ENCODE peak calls at places on chromosomes 1 and 21, in nine cellular contexts. K is stomach, F is A549, G is NB4, X is Calu3, Q is AG09319, Z is fibroblast of lung, D is nephron progenitor cell, E is pancreas. U is an unnamed sample.

GRCh38 chr1:200359610-200360163 is 50.1 kb downstream of the ZNF281 start:
- DNase-seq in K (no peak), F (no peak), G (peak), X (no peak), Q (no peak), Z (peak), D (no peak), E (no peak), U (no peak)

GRCh38 chr1:210262167-210262896 is 29.7 kb downstream of the SERTAD4 start:
- DNase-seq in K (no peak), F (no peak), G (no peak), X (peak), Q (peak), Z (peak), D (no peak), E (no peak), U (no peak)

GRCh38 chr1:196535727-196536126 is 72.5 kb downstream of the KCNT2 start:
- DNase-seq in K (no peak), F (no peak), G (peak), X (no peak), Q (no peak), Z (peak), D (no peak), E (no peak), U (peak)

GRCh38 chr1:183052861-183053260 is 29.6 kb downstream of the LAMC1 start:
- DNase-seq in K (no peak), F (no peak), G (no peak), X (no peak), Q (no peak), Z (no peak), D (no peak), E (no peak), U (no peak)

GRCh38 chr1:209641216-209642181 is 10.7 kb downstream of the LAMB3 start:
- DNase-seq in K (no peak), F (no peak), G (no peak), X (no peak), Q (no peak), Z (peak), D (no peak), E (peak), U (no peak)

GRCh38 chr1:188224263-188224662 is 1395.5 kb downstream of the PLA2G4A start:
- DNase-seq in K (no peak), F (no peak), G (no peak), X (no peak), Q (no peak), Z (peak), D (no peak), E (no peak), U (no peak)

GRCh38 chr1:24364975-24365678 is 46.0 kb downstream of the GRHL3 start:
- DNase-seq in K (no peak), F (peak), G (peak), X (no peak), Q (peak), Z (peak), D (no peak), E (no peak), U (no peak)

GRCh38 chr1:54132485-54132884 is 20.3 kb downstream of the CDCP2 start:
- DNase-seq in K (no peak), F (no peak), G (no peak), X (no peak), Q (no peak), Z (no peak), D (no peak), E (no peak), U (no peak)

GRCh38 chr1:33122483-33123170 is 41.7 kb downstream of the AZIN2 start:
- DNase-seq in K (no peak), F (no peak), G (peak), X (no peak), Q (no peak), Z (no peak), D (no peak), E (no peak), U (no peak)

GRCh38 chr1:10755977-10756521 is 40.4 kb downstream of the CASZ1 start:
- DNase-seq in K (peak), F (no peak), G (peak), X (peak), Q (no peak), Z (peak), D (peak), E (no peak), U (peak)

DNA sequence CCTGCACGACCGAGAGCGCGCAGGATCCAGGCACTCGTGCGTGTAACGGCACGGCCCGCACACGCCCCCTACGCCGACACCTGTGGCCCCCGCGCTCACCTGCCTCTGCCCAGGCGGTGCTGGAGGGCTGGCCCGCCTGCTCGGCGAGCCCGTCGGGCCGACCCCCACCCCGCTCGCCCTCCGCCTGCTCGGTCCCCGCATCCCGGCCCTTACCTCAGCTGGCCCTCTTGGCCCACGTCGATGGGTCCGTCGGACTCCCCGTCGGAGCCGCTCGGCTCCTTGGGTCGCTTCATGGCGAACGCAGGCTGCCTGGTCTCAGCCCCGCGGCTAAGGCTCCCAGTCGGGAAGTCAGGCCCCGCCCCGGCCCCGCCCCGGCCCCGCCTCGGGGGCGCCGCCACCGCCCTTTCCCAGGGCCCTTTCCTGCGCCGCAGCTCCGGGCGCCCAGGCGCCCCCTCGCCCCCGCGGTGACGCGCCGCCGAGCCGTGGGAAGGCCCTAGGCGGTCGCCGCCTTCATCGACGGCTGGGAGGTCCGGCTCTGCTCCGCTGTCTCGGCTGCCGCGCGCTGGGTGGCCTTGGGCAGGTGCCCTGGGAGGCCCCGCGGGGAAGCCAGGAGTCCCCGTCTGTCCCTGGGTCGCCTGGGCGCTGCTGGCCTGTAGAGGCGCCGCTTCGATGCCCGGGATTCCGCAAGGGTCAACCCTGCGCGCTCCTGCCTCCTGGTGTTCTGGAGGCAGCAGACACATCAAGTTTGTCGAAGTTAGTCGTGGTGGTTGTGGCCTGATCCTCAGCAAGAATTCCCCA is at the start of gene HEYL:
- DNase-seq in K (peak), F (peak), G (peak), X (peak), Q (no peak), Z (peak), D (peak), E (peak), U (peak)
- TF ChIP-seq CTCF in K (no peak), F (peak), G (peak), X (no peak), Q (no peak), Z (peak), D (peak), E (peak), U (peak)

DNA sequence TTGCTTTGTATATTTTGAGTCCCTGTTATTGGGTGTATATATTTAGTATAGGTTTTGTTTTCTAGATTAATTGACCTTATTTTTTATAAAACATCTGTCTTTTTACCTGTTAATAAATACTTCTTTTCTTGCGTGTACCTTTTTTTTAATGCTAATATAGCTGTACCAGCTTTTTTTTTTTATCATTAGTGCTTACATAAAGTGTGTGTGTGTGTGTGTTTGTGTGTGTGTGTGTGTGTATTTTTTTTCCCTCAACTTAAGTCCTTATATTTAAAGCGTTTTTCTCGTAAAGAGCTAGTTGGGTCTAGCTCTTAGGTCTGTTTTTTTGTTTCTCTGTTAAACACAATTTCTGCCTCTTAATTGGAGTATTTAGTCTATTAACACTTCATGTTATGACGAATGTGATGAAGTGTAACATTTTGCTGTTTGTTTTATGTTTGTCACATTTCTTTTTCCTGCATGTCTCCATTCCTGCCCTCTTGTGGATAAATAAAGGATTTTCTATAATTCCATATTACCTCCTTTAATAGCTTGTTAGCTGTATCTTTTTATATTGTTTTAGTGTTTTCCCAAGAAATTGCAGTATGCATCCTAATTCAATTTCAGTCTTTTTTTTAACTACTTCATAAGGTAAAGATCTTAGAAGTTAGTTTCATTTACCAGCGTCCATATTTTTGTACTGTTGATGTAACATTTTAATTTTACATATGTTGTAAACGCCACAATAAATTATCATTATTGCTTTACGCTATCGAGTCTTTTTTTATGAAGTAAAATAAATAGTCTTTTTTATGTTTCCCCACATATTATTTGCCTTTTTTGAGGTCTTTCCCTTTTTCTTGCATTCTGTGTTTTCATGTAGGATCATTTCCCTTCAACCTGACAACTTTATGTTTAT is 4.3 kb downstream of the PRMT2 start:
- DNase-seq in K (no peak), F (peak), G (peak), X (no peak), Q (no peak), Z (peak), D (no peak), E (no peak), U (no peak)
- TF ChIP-seq CTCF in K (no peak), F (peak), G (no peak), X (no peak), Q (peak), Z (no peak), D (no peak), E (peak), U (peak)

GRCh38 chr1:151343587-151343986 is 3.5 kb downstream of the RFX5 start:
- DNase-seq in K (no peak), F (no peak), G (no peak), X (no peak), Q (no peak), Z (no peak), D (no peak), E (no peak), U (no peak)

GRCh38 chr1:151346769-151347522 is at the start of gene RFX5:
- DNase-seq in K (peak), F (peak), G (peak), X (peak), Q (peak), Z (peak), D (peak), E (peak), U (peak)

GRCh38 chr1:151347523-151348246 is 633 bp upstream of the RFX5 start:
- DNase-seq in K (no peak), F (no peak), G (no peak), X (no peak), Q (no peak), Z (no peak), D (no peak), E (no peak), U (no peak)

GRCh38 chr1:151342562-151342961 is 4.5 kb downstream of the RFX5 start:
- DNase-seq in K (no peak), F (no peak), G (no peak), X (no peak), Q (no peak), Z (no peak), D (no peak), E (no peak), U (no peak)

GRCh38 chr1:151346082-151346768 is 827 bp downstream of the RFX5 start:
- DNase-seq in K (no peak), F (no peak), G (peak), X (no peak), Q (no peak), Z (no peak), D (no peak), E (no peak), U (no peak)
- TF ChIP-seq CTCF in K (no peak), F (no peak), G (no peak), X (no peak), Q (no peak), Z (no peak), D (no peak), E (no peak), U (no peak)

DNA sequence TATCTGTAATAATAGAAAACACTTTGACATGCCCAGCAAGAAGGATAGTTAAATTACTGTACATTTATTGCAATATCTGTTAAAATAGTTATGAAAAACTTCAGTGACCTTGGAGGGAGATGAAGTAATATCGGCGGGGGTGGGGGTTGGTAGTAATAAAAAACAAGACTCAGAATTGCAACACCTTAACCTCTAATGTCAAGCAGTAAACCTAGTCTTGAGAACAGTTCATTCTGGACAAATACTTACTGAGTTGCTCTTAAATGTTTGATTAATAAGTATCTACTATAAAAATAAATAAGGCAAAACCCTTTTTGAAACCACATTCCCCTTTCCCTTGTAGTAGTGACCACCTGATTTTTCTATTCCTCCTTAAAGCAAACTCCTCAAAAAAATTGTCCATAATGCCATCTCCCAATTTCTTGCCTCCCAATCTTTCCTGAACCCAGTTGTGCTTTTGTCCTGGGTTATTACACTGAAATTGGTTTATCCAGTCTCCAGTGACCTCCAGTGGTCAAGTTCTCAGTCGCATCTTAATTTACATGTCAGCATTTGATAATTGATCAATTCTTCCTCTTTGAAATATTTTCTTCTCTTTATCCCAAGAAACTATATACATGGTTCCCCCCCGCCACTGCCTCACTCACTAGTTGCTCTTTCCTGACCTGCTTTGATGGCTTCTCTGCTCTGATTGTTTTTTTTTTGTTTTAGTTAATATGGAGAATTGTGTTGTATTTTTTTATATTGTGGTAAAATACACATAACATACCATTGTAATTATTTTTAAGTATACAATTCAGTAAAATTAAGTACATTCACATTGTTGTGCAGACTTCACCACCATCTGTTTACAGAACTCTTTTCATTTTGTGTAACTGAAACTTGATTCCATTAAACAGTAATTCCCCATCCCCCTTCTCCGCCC is 36.8 kb downstream of the RAP1A start:
- DNase-seq in K (no peak), F (peak), G (peak), X (peak), Q (peak), Z (peak), D (peak), E (no peak), U (no peak)
- TF ChIP-seq CTCF in K (peak), F (peak), G (peak), X (peak), Q (peak), Z (peak), D (peak), E (peak), U (peak)

GRCh38 chr1:8342325-8342724 is 24.4 kb downstream of the SLC45A1 start:
- DNase-seq in K (no peak), F (no peak), G (no peak), X (no peak), Q (no peak), Z (peak), D (no peak), E (no peak), U (no peak)
- TF ChIP-seq CTCF in K (no peak), F (no peak), G (no peak), X (no peak), Q (peak), Z (no peak), D (no peak), E (no peak), U (no peak)

GRCh38 chr1:168097921-168098528 is 38.7 kb downstream of the GPR161 start:
- DNase-seq in K (no peak), F (no peak), G (no peak), X (no peak), Q (no peak), Z (no peak), D (no peak), E (no peak), U (no peak)
- TF ChIP-seq CTCF in K (no peak), F (no peak), G (no peak), X (no peak), Q (no peak), Z (no peak), D (no peak), E (no peak), U (no peak)

DNA sequence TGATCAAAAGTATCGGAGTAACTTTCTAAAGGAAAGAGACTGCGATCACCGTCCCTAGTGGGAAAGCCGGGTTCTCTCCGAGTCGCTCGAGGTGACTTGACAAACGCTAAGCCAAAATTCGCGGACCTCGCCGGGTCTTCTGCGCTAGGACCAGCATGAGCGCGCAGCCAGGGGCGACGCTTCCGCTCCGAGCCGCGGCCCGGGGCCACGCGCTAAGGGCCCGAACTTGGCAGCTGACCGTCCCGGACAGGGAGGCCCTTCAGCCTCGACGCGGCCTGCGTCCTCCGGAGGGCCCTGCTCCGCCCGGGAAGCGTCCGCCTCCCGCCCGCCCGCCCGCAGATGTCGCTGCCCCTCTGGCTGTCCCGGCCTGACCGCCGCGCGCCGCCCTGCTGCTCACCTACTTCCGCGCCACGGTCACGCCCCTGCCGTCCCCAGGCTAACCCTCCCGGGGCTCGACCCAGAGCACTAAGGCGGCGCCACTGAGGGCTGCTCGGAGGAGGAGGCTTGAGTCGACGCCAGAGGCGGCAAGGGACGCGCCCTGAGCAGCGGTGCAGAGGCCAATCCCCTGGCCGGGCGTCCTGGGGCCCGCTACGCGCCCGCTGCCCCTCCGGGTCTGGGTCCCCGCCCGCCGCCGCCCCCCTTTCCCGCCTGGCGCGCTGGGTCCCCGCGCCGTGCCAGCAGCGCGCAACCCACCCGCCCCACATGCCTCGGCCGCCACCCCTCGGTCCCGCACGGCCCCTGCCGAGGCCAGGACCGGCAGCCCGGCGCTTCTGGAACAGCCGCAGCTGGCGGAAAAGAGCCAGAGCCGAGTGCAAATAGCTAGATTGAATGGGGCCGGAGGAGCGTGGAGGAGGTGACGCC is 896 bp upstream of the DUSP10 start:
- DNase-seq in K (peak), F (peak), G (peak), X (peak), Q (peak), Z (peak), D (peak), E (peak), U (peak)
- TF ChIP-seq CTCF in K (no peak), F (peak), G (no peak), X (peak), Q (peak), Z (no peak), D (no peak), E (no peak), U (peak)

GRCh38 chr1:227661495-227661894 is 73.6 kb downstream of the JMJD4 start:
- DNase-seq in K (no peak), F (no peak), G (no peak), X (no peak), Q (no peak), Z (no peak), D (no peak), E (no peak), U (no peak)
- TF ChIP-seq CTCF in K (no peak), F (no peak), G (no peak), X (no peak), Q (no peak), Z (no peak), D (no peak), E (no peak), U (no peak)

DNA sequence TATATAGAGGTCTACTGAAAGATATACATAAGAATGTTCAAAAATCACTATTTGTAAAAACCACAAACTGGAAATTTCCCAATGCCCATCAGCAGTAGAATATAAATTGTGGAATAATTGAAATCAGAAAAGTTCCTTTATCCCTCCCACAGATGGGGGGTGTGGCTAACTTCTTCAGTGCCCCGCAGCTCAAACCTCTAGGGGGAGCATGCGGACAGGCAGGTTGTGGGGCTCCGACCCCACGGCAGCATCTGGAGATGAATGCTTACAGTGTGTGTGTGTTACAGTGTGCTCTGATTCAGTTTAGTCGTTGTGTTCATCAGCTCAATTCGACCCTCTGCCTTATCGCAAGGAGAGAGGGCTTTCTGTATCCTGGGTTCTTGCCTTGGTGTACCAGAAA is 262.1 kb upstream of the LRRC7 start:
- DNase-seq in K (no peak), F (no peak), G (peak), X (no peak), Q (no peak), Z (no peak), D (no peak), E (no peak), U (peak)
- TF ChIP-seq CTCF in K (no peak), F (no peak), G (peak), X (no peak), Q (peak), Z (no peak), D (no peak), E (no peak), U (peak)

GRCh38 chr1:230584660-230585059 is 57.6 kb upstream of the COG2 start:
- DNase-seq in K (no peak), F (no peak), G (no peak), X (no peak), Q (no peak), Z (no peak), D (no peak), E (no peak), U (no peak)

GRCh38 chr1:230578621-230579020 is 63.7 kb upstream of the COG2 start:
- DNase-seq in K (no peak), F (no peak), G (no peak), X (no peak), Q (no peak), Z (no peak), D (no peak), E (no peak), U (no peak)

GRCh38 chr1:230587056-230587455 is 55.2 kb upstream of the COG2 start:
- DNase-seq in K (no peak), F (no peak), G (no peak), X (no peak), Q (no peak), Z (no peak), D (no peak), E (no peak), U (no peak)

GRCh38 chr1:230577537-230577936 is 64.7 kb upstream of the COG2 start:
- DNase-seq in K (no peak), F (no peak), G (no peak), X (no peak), Q (no peak), Z (no peak), D (no peak), E (no peak), U (no peak)

GRCh38 chr1:230581446-230582079 is 60.7 kb upstream of the COG2 start:
- DNase-seq in K (no peak), F (peak), G (peak), X (no peak), Q (no peak), Z (no peak), D (no peak), E (no peak), U (peak)
- TF ChIP-seq CTCF in K (no peak), F (peak), G (peak), X (no peak), Q (no peak), Z (no peak), D (no peak), E (no peak), U (peak)

U was measured in Caco-2.